ENCODE peak calls at places on chromosomes 13 and 19, in four cellular contexts. G is GM12878, M is K562, P is HepG2. T is an unnamed sample.

GRCh38 chr13:106112191-106112590 is 423.3 kb downstream of the EFNB2 start:
- DNase-seq in G (no peak), M (no peak), P (no peak), T (no peak)

GRCh38 chr13:29704648-29705047 is 109.2 kb upstream of the SLC7A1 start:
- DNase-seq in G (no peak), M (no peak), P (no peak), T (no peak)

GRCh38 chr13:90709329-90709728 is 638.2 kb upstream of the MIR17HG start:
- DNase-seq in G (no peak), M (no peak), P (no peak), T (no peak)

GRCh38 chr13:98976338-98976737 is 1.5 kb downstream of the DOCK9 start:
- DNase-seq in G (no peak), M (no peak), P (no peak), T (no peak)

GRCh38 chr19:23049256-23049655 is 46.3 kb upstream of the ZNF728 start:
- DNase-seq in G (no peak), M (no peak), P (no peak), T (no peak)

GRCh38 chr13:68872338-68872737 is 1235.3 kb upstream of the ATXN8OS start:
- DNase-seq in G (no peak), M (no peak), P (no peak), T (no peak)

GRCh38 chr19:8352134-8352827 is 9.2 kb upstream of the KANK3 start:
- DNase-seq in G (no peak), M (no peak), P (no peak), T (no peak)

GRCh38 chr19:12574036-12574435 is 22.8 kb upstream of the ZNF564 start:
- DNase-seq in G (peak; percentile 71), M (no peak), P (no peak), T (no peak)

GRCh38 chr13:110965038-110965754 is 50.3 kb upstream of the ANKRD10 start:
- DNase-seq in G (peak; percentile 79), M (peak; percentile 28), P (peak; percentile 68), T (peak; percentile 99)

GRCh38 chr19:19468424-19469050 is 46.8 kb downstream of the TSSK6 start:
- DNase-seq in G (no peak), M (no peak), P (no peak), T (no peak)

GRCh38 chr13:113539176-113539575 is 45.4 kb upstream of the TFDP1 start:
- DNase-seq in G (no peak), M (no peak), P (no peak), T (no peak)

GRCh38 chr13:106275441-106276032 is 259.9 kb downstream of the EFNB2 start:
- DNase-seq in G (no peak), M (no peak), P (no peak), T (no peak)

GRCh38 chr13:31747966-31748365 is 8.6 kb downstream of the RXFP2 start:
- DNase-seq in G (no peak), M (no peak), P (no peak), T (no peak)

GRCh38 chr19:11092181-11092538 is 2.9 kb downstream of the LDLR start:
- DNase-seq in G (no peak), M (no peak), P (peak; percentile 92), T (peak; percentile 56)

GRCh38 chr13:76473552-76474134 is 412.6 kb downstream of the KCTD12 start:
- DNase-seq in G (peak; percentile 25), M (peak; percentile 60), P (peak; percentile 76), T (peak; percentile 75)

GRCh38 chr19:19185853-19186728 is 5.9 kb downstream of the BORCS8 start:
- DNase-seq in G (no peak), M (peak; percentile 69), P (peak; percentile 68), T (peak; percentile 50)

GRCh38 chr19:5048091-5048726 is 79.3 kb downstream of the KDM4B start:
- DNase-seq in G (no peak), M (peak; percentile 92), P (peak; percentile 27), T (no peak)

GRCh38 chr19:2320057-2320456 is 8.3 kb downstream of the LSM7 start:
- DNase-seq in G (no peak), M (no peak), P (no peak), T (no peak)

GRCh38 chr13:41579168-41579567 is 121.8 kb downstream of the RGCC start:
- DNase-seq in G (no peak), M (no peak), P (no peak), T (no peak)

GRCh38 chr13:98632971-98633370 is 56.1 kb upstream of the STK24 start:
- DNase-seq in G (no peak), M (no peak), P (no peak), T (no peak)

GRCh38 chr13:67146523-67147130 is 83.5 kb downstream of the PCDH9 start:
- DNase-seq in G (no peak), M (no peak), P (no peak), T (no peak)

GRCh38 chr19:18128044-18128443 is 24.9 kb upstream of the PIK3R2 start:
- DNase-seq in G (no peak), M (no peak), P (no peak), T (no peak)

GRCh38 chr13:33676700-33677048 is 141.3 kb upstream of the RFC3 start:
- DNase-seq in G (no peak), M (no peak), P (peak; percentile 88), T (no peak)

GRCh38 chr19:46232938-46233621 is 3.5 kb downstream of the IGFL1 start:
- DNase-seq in G (no peak), M (peak; percentile 2), P (no peak), T (no peak)

GRCh38 chr13:68982961-68983619 is 1124.5 kb upstream of the ATXN8OS start:
- DNase-seq in G (no peak), M (no peak), P (no peak), T (no peak)

GRCh38 chr19:6828306-6828697 is 55.8 kb downstream of the VAV1 start:
- DNase-seq in G (no peak), M (peak; percentile 39), P (no peak), T (peak; percentile 94)

GRCh38 chr19:3547301-3547731 is 8.3 kb downstream of the TEKTIP1 start:
- DNase-seq in G (no peak), M (no peak), P (no peak), T (no peak)

GRCh38 chr13:66886248-66886647 is 343.9 kb downstream of the PCDH9 start:
- DNase-seq in G (no peak), M (no peak), P (no peak), T (no peak)

GRCh38 chr19:4581381-4582111 is 22.1 kb upstream of the SEMA6B start:
- DNase-seq in G (no peak), M (peak; percentile 94), P (no peak), T (no peak)

GRCh38 chr13:34155931-34156607 is 338.1 kb downstream of the RFC3 start:
- DNase-seq in G (no peak), M (no peak), P (no peak), T (peak; percentile 61)

GRCh38 chr13:51637852-51638496 is 53.7 kb downstream of the WDFY2 start:
- DNase-seq in G (no peak), M (no peak), P (no peak), T (no peak)

GRCh38 chr13:60755380-60756163 is 358.6 kb downstream of the TDRD3 start:
- DNase-seq in G (no peak), M (no peak), P (no peak), T (no peak)
- H3K4me2 ChIP-seq in G (no peak overlapping the region), M (no peak overlapping the region), P (no peak overlapping the region), T (no peak overlapping the region)

DNA sequence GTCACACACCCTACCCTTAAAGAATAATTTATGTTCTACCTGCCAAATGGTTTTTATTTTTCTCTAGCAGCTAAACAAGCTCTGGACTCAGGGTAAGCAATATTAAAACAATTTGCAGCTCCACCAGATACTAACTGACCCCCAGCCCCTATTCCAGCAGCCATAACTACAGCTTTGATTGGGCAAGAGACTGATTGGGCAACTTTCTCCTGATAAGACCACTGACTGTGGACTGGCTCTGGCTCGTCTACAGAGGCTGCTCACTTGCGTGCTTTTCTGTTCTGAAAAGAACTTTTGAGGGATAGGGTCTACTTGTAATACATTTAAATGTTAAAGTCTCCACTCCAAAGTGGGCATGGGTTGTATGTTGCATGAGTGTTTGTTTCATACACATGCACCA is 20.0 kb downstream of the OR7A5 start:
- DNase-seq in G (no peak), M (no peak), P (no peak), T (no peak)
- TF ChIP-seq ZNF274 in G (no peak), M (no peak), P (no peak), T (no peak)

DNA sequence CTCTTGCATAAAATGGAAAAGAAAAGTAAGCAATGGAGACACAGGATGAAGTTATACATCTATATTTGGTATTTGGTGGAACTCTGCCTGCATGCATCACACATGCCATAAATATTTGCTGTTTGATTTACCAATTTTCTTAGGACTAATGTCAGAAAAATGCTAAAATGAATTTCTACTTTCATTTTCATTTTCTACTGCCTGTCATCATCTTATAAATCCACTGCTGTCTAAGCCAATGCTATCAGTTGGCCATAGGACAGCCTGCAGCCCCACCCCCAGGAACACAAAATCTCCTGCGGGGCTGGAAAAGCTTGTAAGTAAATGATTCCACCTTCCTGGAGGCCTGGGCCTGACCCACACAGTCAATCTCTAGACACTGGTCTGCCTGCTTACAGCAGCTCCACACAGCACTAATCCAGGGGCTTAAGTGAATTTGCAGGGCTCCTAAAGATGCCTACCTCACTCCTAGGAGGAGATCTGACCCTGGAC is 122.0 kb downstream of the ENOX1 start:
- DNase-seq in G (no peak), M (no peak), P (no peak), T (no peak)
- TF ChIP-seq REST in G (no peak), M (no peak), P (no peak), T (no peak)

GRCh38 chr19:53885036-53885435 is 3.0 kb downstream of the PRKCG start:
- DNase-seq in G (no peak), M (no peak), P (no peak), T (no peak)
- H3K4me2 ChIP-seq in G (no peak overlapping the region), M (no peak overlapping the region), P (no peak overlapping the region), T (no peak overlapping the region)

T was measured in HCT116.